ENCODE peak calls at places on chromosomes 5 and 9, in four cellular contexts. O is H1, F is HepG2, J is K562. P is an unnamed sample.

GRCh38 chr5:10576121-10576789 is 12.4 kb downstream of the ANKRD33B start:
- DNase-seq in O (no peak), F (no peak), J (no peak), P (no peak)

GRCh38 chr9:129319076-129319937 is 141.2 kb upstream of the IER5L start:
- DNase-seq in O (no peak), F (no peak), J (peak; percentile 1), P (no peak)

GRCh38 chr9:136533775-136534157 is 12.1 kb downstream of the NOTCH1 start:
- DNase-seq in O (no peak), F (no peak), J (no peak), P (no peak)

GRCh38 chr5:126956991-126957390 is 73.4 kb downstream of the MARCHF3 start:
- DNase-seq in O (no peak), F (no peak), J (no peak), P (no peak)

GRCh38 chr5:76660360-76660759 is 37.2 kb upstream of the F2RL2 start:
- DNase-seq in O (no peak), F (no peak), J (no peak), P (no peak)

GRCh38 chr9:86185872-86186271 is 73.6 kb downstream of the C9orf153 start:
- DNase-seq in O (no peak), F (no peak), J (no peak), P (no peak)

GRCh38 chr9:16069671-16070586 is 517.1 kb downstream of the CCDC171 start:
- DNase-seq in O (no peak), F (no peak), J (no peak), P (no peak)

GRCh38 chr9:113350937-113351336 is 1.6 kb downstream of the BSPRY start:
- DNase-seq in O (no peak), F (no peak), J (no peak), P (no peak)

GRCh38 chr5:93300309-93300923 is 280.6 kb downstream of the NR2F1-AS1 start:
- DNase-seq in O (no peak), F (no peak), J (no peak), P (no peak)

GRCh38 chr5:53425598-53426516 is 54.6 kb upstream of the FST start:
- DNase-seq in O (peak; percentile 82), F (peak; percentile 67), J (peak; percentile 77), P (peak; percentile 45)

GRCh38 chr9:115944166-115944948 is 209.2 kb upstream of the PAPPA start:
- DNase-seq in O (no peak), F (peak; percentile 99), J (no peak), P (peak; percentile 88)

GRCh38 chr5:35938518-35939227 is at the start of gene CAPSL:
- DNase-seq in O (peak; percentile 70), F (no peak), J (peak; percentile 33), P (no peak)

GRCh38 chr9:134060546-134060945 is 7.3 kb downstream of the BRD3 start:
- DNase-seq in O (peak; percentile 38), F (no peak), J (no peak), P (no peak)

GRCh38 chr5:170132642-170133448 is 27.1 kb downstream of the FOXI1 start:
- DNase-seq in O (peak; percentile 6), F (no peak), J (no peak), P (peak; percentile 9)

GRCh38 chr5:123543438-123543837 is 31.5 kb downstream of the CSNK1G3 start:
- DNase-seq in O (no peak), F (no peak), J (no peak), P (no peak)

GRCh38 chr9:119026120-119026519 is 343.1 kb downstream of the BRINP1 start:
- DNase-seq in O (no peak), F (no peak), J (no peak), P (no peak)

GRCh38 chr9:133221177-133221809 is 12.2 kb upstream of the OBP2B start:
- DNase-seq in O (peak; percentile 14), F (no peak), J (no peak), P (no peak)

GRCh38 chr5:75277463-75277862 is 40.8 kb upstream of the ANKRD31 start:
- DNase-seq in O (no peak), F (no peak), J (no peak), P (no peak)

GRCh38 chr9:136695435-136695895 is 8.2 kb upstream of the AGPAT2 start:
- DNase-seq in O (no peak), F (no peak), J (no peak), P (no peak)

GRCh38 chr5:998276-998974 is 10.2 kb upstream of the NKD2 start:
- DNase-seq in O (no peak), F (no peak), J (no peak), P (no peak)

GRCh38 chr5:16871746-16872339 is 64.2 kb downstream of the MYO10 start:
- DNase-seq in O (no peak), F (no peak), J (no peak), P (no peak)

GRCh38 chr5:107554776-107555424 is 115.8 kb downstream of the EFNA5 start:
- DNase-seq in O (no peak), F (no peak), J (no peak), P (no peak)

GRCh38 chr9:78236511-78236950 is 656 bp downstream of the CEP78 start:
- DNase-seq in O (no peak), F (peak; percentile 17), J (peak; percentile 34), P (peak; percentile 31)

DNA sequence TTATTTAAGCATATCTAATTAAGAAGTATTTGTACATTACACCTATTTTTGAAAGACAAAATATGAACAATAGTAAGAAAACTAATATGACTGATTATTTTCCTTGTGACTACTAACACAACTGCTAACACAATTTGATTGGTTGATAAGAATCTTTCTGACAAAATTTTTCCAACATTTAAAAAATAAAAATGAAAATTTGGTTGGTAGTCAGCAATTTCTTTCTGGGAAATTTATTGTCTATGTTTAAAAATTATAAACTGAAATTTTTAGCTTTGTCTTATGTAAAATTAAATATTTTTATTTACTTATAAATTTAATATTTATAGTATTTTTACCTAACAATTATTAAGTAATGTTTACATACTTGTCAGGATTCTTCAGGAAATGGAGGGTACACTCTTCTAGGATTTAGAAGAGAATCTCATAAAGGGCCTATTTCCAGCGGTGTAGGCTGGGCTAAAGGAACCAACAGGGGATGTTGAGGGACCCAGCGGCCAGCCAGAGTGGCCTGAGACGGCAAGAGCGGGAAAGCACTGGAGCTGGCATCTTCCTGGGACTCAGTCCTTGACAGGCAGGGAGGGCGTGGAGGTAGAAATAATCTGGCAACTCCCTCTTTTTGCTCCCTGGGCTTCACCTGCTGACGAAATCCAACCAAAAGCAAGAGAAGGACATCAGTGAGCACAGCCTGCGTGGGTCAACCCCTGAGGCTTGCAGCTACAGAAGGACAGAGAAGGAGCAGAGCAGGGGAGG is 14.7 kb upstream of the FAM120A start:
- DNase-seq in O (no peak), F (no peak), J (no peak), P (no peak)
- TF ChIP-seq CHD2 in O (no peak), F (no peak), J (no peak), P (no peak)

GRCh38 chr5:151811593-151812321 is 40.0 kb downstream of the G3BP1 start:
- DNase-seq in O (no peak), F (no peak), J (no peak), P (no peak)
- TF ChIP-seq RNF2 in O (no peak), F (no peak), J (no peak), P (no peak)

GRCh38 chr5:68266457-68266856 is 50.9 kb downstream of the PIK3R1 start:
- DNase-seq in O (no peak), F (no peak), J (no peak), P (no peak)

GRCh38 chr5:68264024-68264956 is 48.7 kb downstream of the PIK3R1 start:
- DNase-seq in O (no peak), F (peak; percentile 86), J (no peak), P (no peak)

GRCh38 chr5:68267044-68267443 is 51.5 kb downstream of the PIK3R1 start:
- DNase-seq in O (no peak), F (no peak), J (no peak), P (no peak)

GRCh38 chr5:68265822-68266395 is 50.4 kb downstream of the PIK3R1 start:
- DNase-seq in O (no peak), F (no peak), J (no peak), P (no peak)

GRCh38 chr5:68265347-68265746 is 49.8 kb downstream of the PIK3R1 start:
- DNase-seq in O (no peak), F (no peak), J (no peak), P (no peak)
- TF ChIP-seq CHD2 in O (no peak), F (no peak), J (no peak), P (no peak)

GRCh38 chr9:73451003-73451402 is 299.3 kb downstream of the ANXA1 start:
- DNase-seq in O (no peak), F (no peak), J (no peak), P (no peak)
- TF ChIP-seq RNF2 in O (no peak), F (no peak), J (no peak), P (no peak)

GRCh38 chr5:168603776-168604175 is 24.6 kb upstream of the PANK3 start:
- DNase-seq in O (no peak), F (no peak), J (no peak), P (no peak)
- TF ChIP-seq CHD2 in O (no peak), F (no peak), J (no peak), P (no peak)

GRCh38 chr5:128062172-128062746 is 21.3 kb upstream of the SLC12A2 start:
- DNase-seq in O (no peak), F (no peak), J (no peak), P (no peak)
- TF ChIP-seq RNF2 in O (no peak), F (no peak), J (no peak), P (no peak)

DNA sequence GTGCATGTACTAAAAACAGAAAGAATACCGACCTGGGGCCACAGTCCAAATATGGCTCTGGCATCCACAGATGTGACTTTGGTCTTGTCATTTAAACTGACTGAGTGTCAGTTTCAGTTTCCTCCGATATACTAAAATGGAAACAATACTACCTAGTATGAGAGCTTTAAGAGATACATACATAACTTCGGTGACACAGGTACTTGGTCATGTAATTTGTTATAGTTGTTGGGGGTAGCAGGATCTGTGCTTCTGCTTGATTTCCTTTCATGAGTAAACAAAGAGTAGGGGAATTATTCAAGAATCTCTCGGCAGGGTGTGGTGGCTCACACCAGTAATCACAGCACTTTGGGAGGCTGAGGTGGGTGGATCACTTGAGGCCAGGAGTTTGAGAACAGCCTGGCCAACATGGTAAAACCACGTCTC is 32.1 kb downstream of the MTMR12 start:
- DNase-seq in O (no peak), F (no peak), J (no peak), P (no peak)
- TF ChIP-seq CHD2 in O (no peak), F (no peak), J (no peak), P (no peak)

GRCh38 chr5:142014911-142015584 is 2.2 kb upstream of the GNPDA1 start:
- DNase-seq in O (peak; percentile 49), F (peak; percentile 65), J (peak; percentile 37), P (peak; percentile 63)

GRCh38 chr5:142017832-142018427 is 5.1 kb upstream of the GNPDA1 start:
- DNase-seq in O (no peak), F (no peak), J (no peak), P (no peak)

GRCh38 chr5:142013734-142014495 is 1.1 kb upstream of the GNPDA1 start:
- DNase-seq in O (no peak), F (peak; percentile 68), J (peak; percentile 43), P (peak; percentile 46)

GRCh38 chr5:142015781-142016533 is 3.1 kb upstream of the GNPDA1 start:
- DNase-seq in O (no peak), F (no peak), J (no peak), P (no peak)

DNA sequence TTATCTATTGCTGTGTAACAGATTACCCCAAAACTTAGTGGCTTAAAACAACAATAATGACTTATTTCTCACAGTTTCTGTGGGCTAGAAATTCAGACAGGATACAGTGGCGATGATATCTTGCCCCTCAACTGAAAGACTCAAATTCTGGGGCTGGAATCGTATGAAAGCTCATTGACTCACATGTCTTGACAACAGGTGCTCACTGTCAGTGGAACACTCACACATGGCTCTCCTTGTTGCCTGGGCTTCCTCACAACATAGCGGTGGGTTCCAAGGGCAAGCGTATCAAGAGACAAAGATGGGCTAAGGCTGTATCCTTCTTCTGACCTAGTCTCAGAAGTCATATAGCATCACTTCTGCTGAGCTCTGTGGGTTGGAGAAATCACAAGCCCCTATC is 3.7 kb upstream of the GNPDA1 start:
- DNase-seq in O (no peak), F (no peak), J (no peak), P (no peak)
- TF ChIP-seq RNF2 in O (no peak), F (no peak), J (no peak), P (no peak)